ENCODE peak calls at places on chromosomes 3 and 15, in five cellular contexts. T is fibroblast of lung, S is ovary, L is psoas muscle, A is mammary epithelial cell. W is an unnamed sample.

GRCh38 chr3:194574639-194575483 is 58.4 kb downstream of the TMEM44 start:
- DNase-seq in T (peak), S (no peak), L (no peak), A (peak), W (peak)

GRCh38 chr15:31399544-31400171 is 73.0 kb downstream of the KLF13 start:
- DNase-seq in T (peak), S (peak), L (no peak), A (peak), W (no peak)

GRCh38 chr3:53169045-53169831 is 8.2 kb downstream of the PRKCD start:
- DNase-seq in T (no peak), S (no peak), L (no peak), A (peak), W (no peak)

GRCh38 chr15:69537888-69538287 is 85.3 kb downstream of the RPLP1 start:
- DNase-seq in T (no peak), S (no peak), L (no peak), A (no peak), W (no peak)

GRCh38 chr3:22938739-22939138 is 264.4 kb upstream of the UBE2E2 start:
- DNase-seq in T (no peak), S (no peak), L (no peak), A (no peak), W (no peak)

GRCh38 chr3:192063570-192063969 is 602.6 kb downstream of the PYDC2 start:
- DNase-seq in T (peak), S (no peak), L (no peak), A (no peak), W (no peak)

GRCh38 chr15:55343168-55343567 is 24.1 kb downstream of the PIGB start:
- DNase-seq in T (peak), S (no peak), L (no peak), A (no peak), W (no peak)

GRCh38 chr3:194930439-194931204 is 244.9 kb downstream of the FAM43A start:
- DNase-seq in T (peak), S (peak), L (peak), A (peak), W (peak)

GRCh38 chr3:7915356-7915755 is 586.3 kb upstream of the LMCD1 start:
- DNase-seq in T (no peak), S (no peak), L (no peak), A (no peak), W (no peak)

GRCh38 chr3:102125994-102126368 is 276.7 kb downstream of the NFKBIZ start:
- DNase-seq in T (no peak), S (no peak), L (no peak), A (no peak), W (no peak)

GRCh38 chr3:177615015-177615414 is 417.7 kb upstream of the TBL1XR1 start:
- DNase-seq in T (peak), S (peak), L (peak), A (peak), W (peak)

GRCh38 chr3:151085227-151085888 is at the start of gene MED12L:
- DNase-seq in T (peak), S (peak), L (peak), A (peak), W (peak)

GRCh38 chr3:10115326-10116137 is at the start of gene BRK1:
- DNase-seq in T (peak), S (peak), L (peak), A (peak), W (peak)

GRCh38 chr3:54393150-54393549 is 270.8 kb downstream of the CACNA2D3 start:
- DNase-seq in T (no peak), S (no peak), L (no peak), A (no peak), W (no peak)

GRCh38 chr15:89772933-89773583 is 3.1 kb upstream of the MESP2 start:
- DNase-seq in T (peak), S (no peak), L (no peak), A (peak), W (no peak)
- TF ChIP-seq CTCF in T (peak), S (no peak), L (no peak), A (peak), W (peak)

GRCh38 chr3:146546366-146546965 is 2.1 kb upstream of the PLSCR1 start:
- DNase-seq in T (no peak), S (no peak), L (no peak), A (peak), W (no peak)

GRCh38 chr3:146547235-146547835 is 2.9 kb upstream of the PLSCR1 start:
- DNase-seq in T (no peak), S (no peak), L (no peak), A (no peak), W (no peak)

GRCh38 chr3:146555311-146555710 is 10.9 kb upstream of the PLSCR1 start:
- DNase-seq in T (no peak), S (no peak), L (no peak), A (no peak), W (no peak)

GRCh38 chr3:146554168-146554760 is 9.9 kb upstream of the PLSCR1 start:
- DNase-seq in T (no peak), S (no peak), L (no peak), A (no peak), W (no peak)

DNA sequence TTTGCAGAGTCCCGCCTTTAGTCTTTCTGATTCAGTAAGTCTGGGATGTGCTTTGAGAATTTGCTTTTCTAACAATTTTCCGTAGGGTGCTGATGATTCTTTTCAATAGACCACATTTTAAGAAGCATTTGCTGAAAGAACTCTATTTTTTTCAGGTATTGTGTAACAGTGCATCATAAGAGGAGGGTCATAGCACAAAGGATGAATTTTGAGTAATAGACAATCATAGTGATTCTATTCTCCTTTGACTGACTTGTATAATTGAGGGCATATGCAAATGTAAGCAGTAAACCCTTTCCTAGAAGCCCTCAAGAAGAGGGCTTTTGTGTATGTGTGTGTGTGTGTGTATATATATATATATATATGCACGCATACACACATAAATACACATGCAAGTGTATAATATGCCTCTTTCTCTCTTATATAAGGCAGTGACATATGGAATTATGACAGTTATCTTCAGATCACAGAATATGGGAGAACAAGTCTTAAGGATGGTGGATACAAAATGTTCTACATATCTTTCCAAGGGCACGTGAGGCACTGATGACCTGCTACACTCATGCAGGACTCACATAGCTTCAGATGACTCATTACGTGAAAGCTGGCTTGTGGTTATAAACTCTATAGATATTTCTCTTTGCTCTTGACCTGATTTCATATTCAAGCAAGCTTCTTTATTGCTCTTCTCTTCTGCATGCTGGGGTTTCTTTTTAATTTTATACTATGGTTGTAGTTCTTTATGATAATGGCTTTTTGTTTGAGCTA is 6.5 kb upstream of the PLSCR1 start:
- DNase-seq in T (peak), S (no peak), L (no peak), A (peak), W (peak)
- H3K27ac ChIP-seq in T (peak), S (no peak), L (no peak), A (peak), W (no peak)

DNA sequence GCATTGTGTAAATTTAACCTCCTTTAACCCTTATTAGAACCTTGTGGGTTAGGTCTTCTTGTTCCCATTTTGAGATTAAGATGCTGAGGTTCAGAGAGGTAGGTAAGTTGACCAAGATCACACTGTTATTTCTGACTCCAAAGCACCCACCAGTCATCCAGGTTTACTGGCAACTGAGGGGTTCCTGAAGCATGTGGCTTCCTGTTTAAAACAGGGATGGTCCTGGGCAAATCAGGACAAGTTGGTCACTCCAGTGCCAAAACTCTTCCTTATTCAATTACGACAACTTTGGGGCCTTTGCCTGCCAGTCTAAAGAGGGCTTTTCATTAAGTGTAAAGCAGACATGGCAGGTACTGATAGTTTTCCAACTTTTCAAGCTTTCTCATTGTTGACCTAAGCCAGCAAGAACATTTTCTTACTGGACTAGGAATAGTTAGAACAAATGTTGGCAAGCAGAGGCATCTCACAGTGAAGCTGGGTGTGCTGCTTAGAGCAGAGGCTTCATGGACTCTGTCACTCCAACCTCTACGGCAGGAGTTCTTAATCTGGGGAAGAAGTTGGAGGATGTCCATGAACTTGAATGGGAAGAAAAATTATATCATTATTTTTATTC is 149.4 kb upstream of the ADAMTS9 start:
- DNase-seq in T (no peak), S (no peak), L (no peak), A (peak), W (no peak)
- TF ChIP-seq CTCF in T (no peak), S (no peak), L (no peak), A (no peak), W (no peak)

GRCh38 chr3:130260821-130261402 is 84.6 kb upstream of the COL6A5 start:
- DNase-seq in T (no peak), S (no peak), L (no peak), A (no peak), W (no peak)
- H3K27ac ChIP-seq in T (no peak), S (no peak), L (no peak), A (no peak), W (no peak)

GRCh38 chr15:36053746-36054145 is 507.8 kb upstream of the DPH6 start:
- DNase-seq in T (no peak), S (no peak), L (no peak), A (peak), W (no peak)

DNA sequence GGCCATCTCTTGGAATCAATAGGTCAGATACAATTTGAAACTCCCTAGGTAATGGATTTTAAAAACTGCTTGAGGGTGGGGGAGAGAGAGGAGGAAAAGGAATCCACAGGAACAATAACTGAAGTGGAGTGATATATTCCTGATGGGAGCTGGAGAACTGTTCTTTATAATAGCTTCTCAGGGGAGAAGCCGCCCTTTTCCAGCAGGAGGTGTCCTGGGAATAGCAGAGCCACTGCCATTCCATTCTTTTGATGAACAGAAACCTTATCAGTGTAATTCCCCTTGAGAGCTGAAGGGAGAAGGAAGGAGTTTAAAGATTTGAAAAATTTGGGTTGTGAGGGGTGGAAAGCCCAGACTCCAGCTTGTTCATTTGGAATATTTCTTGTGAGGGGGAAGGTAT is 504.9 kb upstream of the DPH6 start:
- DNase-seq in T (no peak), S (no peak), L (no peak), A (no peak), W (no peak)
- TF ChIP-seq CTCF in T (no peak), S (no peak), L (no peak), A (no peak), W (no peak)

GRCh38 chr3:157088506-157089454 is 71.2 kb downstream of the CCNL1 start:
- DNase-seq in T (peak), S (peak), L (peak), A (peak), W (peak)

GRCh38 chr3:157091096-157091833 is 68.7 kb downstream of the CCNL1 start:
- DNase-seq in T (no peak), S (no peak), L (no peak), A (no peak), W (no peak)

GRCh38 chr3:157088133-157088488 is 71.8 kb downstream of the CCNL1 start:
- DNase-seq in T (no peak), S (no peak), L (no peak), A (no peak), W (no peak)

GRCh38 chr3:157087398-157088132 is 72.4 kb downstream of the CCNL1 start:
- DNase-seq in T (peak), S (no peak), L (no peak), A (peak), W (peak)

DNA sequence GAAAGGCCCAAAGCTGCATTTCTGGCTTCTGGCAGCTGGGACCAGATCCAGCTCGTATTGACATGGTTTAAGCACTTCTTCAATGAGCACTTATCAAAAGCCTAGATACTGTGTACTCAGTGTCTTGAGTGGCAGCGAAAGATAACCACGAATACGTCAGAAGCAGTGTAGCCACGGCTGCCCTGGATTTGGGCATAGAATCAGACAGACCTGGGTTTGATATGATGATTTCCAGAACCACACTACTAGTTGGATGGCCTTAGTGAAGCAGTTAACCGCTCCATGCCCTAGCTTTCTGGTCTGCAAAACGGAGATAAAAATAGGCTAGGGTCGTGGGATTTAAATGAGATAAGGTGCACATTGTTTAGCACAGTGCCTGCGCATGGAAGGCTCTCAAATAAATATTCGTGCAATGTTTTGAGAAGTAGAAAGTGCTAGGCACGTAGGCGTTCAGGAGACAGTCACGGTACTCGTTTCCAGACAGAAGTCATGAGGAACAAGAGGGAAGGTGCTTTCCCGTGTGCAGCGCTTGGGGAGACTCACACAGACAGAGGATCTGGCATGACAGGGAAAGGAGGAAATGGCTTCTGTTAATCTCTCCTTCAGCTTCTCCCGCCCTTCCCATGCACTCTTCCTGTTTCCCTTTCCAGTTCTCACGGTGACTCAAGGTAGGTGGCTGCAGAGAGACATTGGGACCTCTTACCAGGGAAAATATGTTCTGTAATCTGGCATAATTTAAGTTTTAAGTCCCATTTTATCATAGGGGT is 70.3 kb downstream of the CCNL1 start:
- DNase-seq in T (no peak), S (no peak), L (no peak), A (peak), W (no peak)
- H3K27ac ChIP-seq in T (peak), S (peak), L (peak), A (peak), W (peak)

DNA sequence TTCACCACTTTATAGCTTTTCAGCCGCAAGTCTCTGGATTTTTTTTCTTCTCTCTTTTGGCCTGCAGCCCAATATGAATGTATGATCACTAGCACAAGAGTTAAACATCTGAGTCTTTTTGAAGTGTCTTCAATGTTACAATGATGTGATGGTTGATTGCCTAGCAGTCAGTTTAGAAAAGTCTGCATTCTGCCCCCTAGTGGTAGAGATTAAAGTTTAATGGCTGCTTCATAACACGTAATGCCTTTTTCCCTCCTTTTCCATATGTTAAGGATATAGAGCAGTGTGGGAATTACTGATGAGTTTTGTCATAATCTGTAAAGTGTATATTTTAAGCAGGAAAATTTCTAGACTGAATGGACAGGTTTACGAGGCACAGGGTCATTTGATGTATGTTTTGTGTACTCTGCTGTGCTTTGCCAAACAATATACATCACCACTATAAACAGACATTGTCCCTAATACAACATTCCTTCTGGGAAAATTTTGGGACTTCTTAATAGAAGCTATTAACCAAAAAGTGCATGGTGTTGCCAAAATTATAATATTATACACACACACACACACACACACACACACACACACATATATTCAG is 1038.5 kb upstream of the NR2F2 start:
- DNase-seq in T (no peak), S (no peak), L (no peak), A (peak), W (peak)
- TF ChIP-seq CTCF in T (peak), S (peak), L (peak), A (peak), W (peak)

GRCh38 chr15:38266247-38266996 is 13.8 kb downstream of the SPRED1 start:
- DNase-seq in T (peak), S (no peak), L (no peak), A (no peak), W (no peak)
- H3K27ac ChIP-seq in T (peak), S (no peak), L (no peak), A (no peak), W (peak)